ENCODE peak calls at places on chromosomes 16 and 17, in five cellular contexts. F, J, A, R and I are unnamed samples.

GRCh38 chr16:48433849-48434530 is 48.8 kb upstream of the SIAH1 start:
- DNase-seq in R (no peak), F (no peak), J (no peak), A (no peak), I (no peak)

GRCh38 chr16:75591001-75591852 is 25.0 kb downstream of the GABARAPL2 start:
- DNase-seq in A (no peak), F (peak), J (peak), R (peak), I (peak)

GRCh38 chr17:76667786-76668453 is 24.4 kb upstream of the ST6GALNAC1 start:
- DNase-seq in A (no peak), R (no peak), F (no peak), J (peak), I (no peak)

GRCh38 chr17:72699566-72699965 is 392.9 kb downstream of the SLC39A11 start:
- DNase-seq in A (peak), J (no peak), R (no peak), F (no peak), I (no peak)

GRCh38 chr16:48596326-48596725 is 13.7 kb downstream of the N4BP1 start:
- DNase-seq in A (no peak), F (no peak), J (no peak), R (no peak), I (no peak)

GRCh38 chr17:17503566-17504130 is 7.5 kb upstream of the RASD1 start:
- DNase-seq in J (peak), R (no peak), F (no peak), A (no peak), I (no peak)

GRCh38 chr17:49341356-49341755 is 20.7 kb downstream of the ZNF652 start:
- DNase-seq in F (no peak), A (no peak), R (no peak), J (no peak), I (no peak)

GRCh38 chr17:64777413-64778101 is 115.5 kb upstream of the SMURF2 start:
- DNase-seq in R (peak), F (peak), J (peak), A (no peak), I (no peak)

GRCh38 chr16:11405331-11406176 is 60.3 kb downstream of the RMI2 start:
- DNase-seq in A (peak), J (no peak), R (peak), F (no peak), I (peak)

GRCh38 chr17:83203472-83204221 is 124.2 kb downstream of the METRNL start:
- DNase-seq in J (peak), A (no peak), F (peak), R (no peak), I (no peak)

GRCh38 chr17:55005520-55005919 is 37.0 kb downstream of the STXBP4 start:
- DNase-seq in R (peak), F (no peak), J (no peak), A (peak), I (peak)

GRCh38 chr17:50627782-50628601 is 6.7 kb upstream of the ABCC3 start:
- DNase-seq in R (peak), J (no peak), A (peak), F (no peak), I (no peak)

GRCh38 chr17:6455321-6455705 is 11.1 kb downstream of the PIMREG start:
- DNase-seq in A (no peak), J (no peak), R (peak), F (no peak), I (no peak)

GRCh38 chr16:81542609-81543570 is 98.3 kb downstream of the CMIP start:
- DNase-seq in R (no peak), F (no peak), J (no peak), A (no peak), I (no peak)

GRCh38 chr17:73850426-73850825 is 206.2 kb upstream of the SDK2 start:
- DNase-seq in R (no peak), A (no peak), J (no peak), F (no peak), I (no peak)

GRCh38 chr17:18105027-18105426 is 3.5 kb upstream of the MYO15A start:
- DNase-seq in A (no peak), R (no peak), F (no peak), J (no peak), I (no peak)

GRCh38 chr16:1953734-1954133 is 755 bp downstream of the RPL3L start:
- DNase-seq in F (no peak), J (no peak), R (no peak), A (no peak), I (no peak)

GRCh38 chr17:12584727-12585126 is 81.0 kb upstream of the MYOCD start:
- DNase-seq in R (no peak), F (no peak), J (no peak), A (no peak), I (no peak)

GRCh38 chr16:72234372-72234771 is 62.4 kb upstream of the PMFBP1 start:
- DNase-seq in F (no peak), R (no peak), A (no peak), J (no peak), I (no peak)

GRCh38 chr17:8072339-8072726 is 15.2 kb downstream of the ALOX12B start:
- DNase-seq in F (no peak), J (no peak), R (peak), A (no peak), I (no peak)

GRCh38 chr16:9898555-9898954 is 283.7 kb downstream of the GRIN2A start:
- DNase-seq in A (no peak), J (no peak), R (no peak), F (no peak), I (no peak)

GRCh38 chr17:73170324-73170723 is 5.5 kb downstream of the SSTR2 start:
- DNase-seq in F (no peak), A (no peak), R (no peak), J (no peak), I (no peak)

GRCh38 chr16:84484579-84485254 is 19.7 kb downstream of the MEAK7 start:
- DNase-seq in R (peak), J (no peak), A (peak), F (no peak), I (peak)

GRCh38 chr16:77949445-77949844 is 72.9 kb upstream of the CLEC3A start:
- DNase-seq in A (no peak), F (no peak), J (no peak), R (peak), I (no peak)

GRCh38 chr17:54426287-54426886 is 474.3 kb upstream of the TOM1L1 start:
- DNase-seq in R (peak), J (no peak), A (peak), F (no peak), I (no peak)

GRCh38 chr17:69607162-69607834 is 192.8 kb downstream of the MAP2K6 start:
- DNase-seq in R (peak), A (peak), J (peak), F (peak), I (peak)

GRCh38 chr17:67558740-67559380 is 158.9 kb upstream of the NOL11 start:
- DNase-seq in A (no peak), J (peak), F (no peak), R (no peak), I (no peak)

GRCh38 chr17:60390881-60391418 is 983 bp downstream of the USP32 start:
- DNase-seq in F (peak), A (peak), J (no peak), R (no peak), I (peak)

GRCh38 chr16:57938936-57939871 is 31.7 kb downstream of the CNGB1 start:
- DNase-seq in F (peak), R (no peak), A (peak), J (no peak), I (peak)

GRCh38 chr17:73657473-73658116 is 13.3 kb upstream of the SDK2 start:
- DNase-seq in J (no peak), F (no peak), R (peak), A (peak), I (no peak)

GRCh38 chr17:38604479-38605229 is 1.1 kb downstream of the SRCIN1 start:
- DNase-seq in J (no peak), A (no peak), F (no peak), R (peak), I (no peak)

GRCh38 chr17:38605230-38605851 is 411 bp downstream of the SRCIN1 start:
- DNase-seq in R (peak), J (no peak), F (no peak), A (no peak), I (no peak)

GRCh38 chr17:38606646-38607611 is 1.2 kb upstream of the SRCIN1 start:
- DNase-seq in J (peak), F (no peak), R (peak), A (peak), I (no peak)

GRCh38 chr17:38603786-38604478 is 1.8 kb downstream of the SRCIN1 start:
- DNase-seq in A (no peak), J (no peak), R (no peak), F (no peak), I (no peak)

DNA sequence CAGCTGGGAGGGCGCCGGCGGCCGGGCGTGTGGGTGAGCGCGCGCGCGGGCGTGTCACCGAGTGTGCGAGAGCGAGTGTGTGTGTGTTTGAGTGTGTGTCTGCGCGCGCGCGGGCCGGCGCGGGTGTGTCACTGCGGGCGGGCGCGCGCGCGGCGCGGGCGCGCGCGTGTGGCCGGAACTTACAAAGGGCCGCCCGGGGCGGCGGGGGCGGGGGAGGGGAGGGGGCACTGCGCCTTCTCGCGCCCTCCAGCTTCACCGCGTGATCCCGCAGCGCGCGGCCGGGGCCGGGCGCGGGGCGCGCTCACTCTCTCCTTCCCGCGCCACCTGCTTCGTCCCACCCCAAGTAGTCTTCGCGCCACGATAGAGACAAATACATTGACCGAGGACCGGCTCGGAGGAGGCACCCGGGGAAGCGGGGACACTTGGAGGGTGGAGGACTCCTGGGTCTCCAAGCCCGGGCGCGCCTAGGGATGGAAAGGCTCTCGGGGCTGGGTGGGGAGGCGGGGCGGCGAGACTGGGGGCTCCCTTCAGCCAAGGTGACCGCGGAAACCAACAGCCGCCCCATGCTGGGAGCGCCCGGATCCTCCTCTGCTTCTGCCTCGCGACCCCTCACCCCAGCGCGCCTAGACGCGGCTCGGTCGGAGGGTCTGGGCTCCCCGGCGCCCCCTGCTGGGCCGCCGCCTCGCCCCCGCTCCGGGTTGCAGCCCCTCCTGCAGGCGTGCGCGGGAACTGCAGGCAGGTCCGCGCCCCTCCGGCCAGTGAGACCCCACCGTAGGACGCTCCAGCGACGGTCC is at the start of gene SRCIN1:
- DNase-seq in J (peak), R (peak), A (peak), F (peak), I (no peak)
- H3K27ac ChIP-seq in J (no peak), R (peak), A (no peak), F (no peak), I (no peak)

GRCh38 chr17:80960037-80960796 is 31.4 kb upstream of the CHMP6 start:
- DNase-seq in F (no peak), J (no peak), R (no peak), A (no peak), I (no peak)

GRCh38 chr17:80960797-80961452 is 30.7 kb upstream of the CHMP6 start:
- DNase-seq in J (no peak), R (no peak), F (no peak), A (no peak), I (no peak)

GRCh38 chr17:80961931-80962330 is 29.7 kb upstream of the CHMP6 start:
- DNase-seq in R (no peak), A (no peak), J (no peak), F (no peak), I (no peak)

GRCh38 chr17:80962356-80963329 is 29.0 kb upstream of the CHMP6 start:
- DNase-seq in R (no peak), J (no peak), A (no peak), F (no peak), I (no peak)

GRCh38 chr17:80961516-80961915 is 30.1 kb upstream of the CHMP6 start:
- DNase-seq in R (no peak), A (no peak), F (no peak), J (peak), I (no peak)
- TF ChIP-seq CTCF in R (no peak), A (no peak), F (no peak), J (peak), I (peak)

DNA sequence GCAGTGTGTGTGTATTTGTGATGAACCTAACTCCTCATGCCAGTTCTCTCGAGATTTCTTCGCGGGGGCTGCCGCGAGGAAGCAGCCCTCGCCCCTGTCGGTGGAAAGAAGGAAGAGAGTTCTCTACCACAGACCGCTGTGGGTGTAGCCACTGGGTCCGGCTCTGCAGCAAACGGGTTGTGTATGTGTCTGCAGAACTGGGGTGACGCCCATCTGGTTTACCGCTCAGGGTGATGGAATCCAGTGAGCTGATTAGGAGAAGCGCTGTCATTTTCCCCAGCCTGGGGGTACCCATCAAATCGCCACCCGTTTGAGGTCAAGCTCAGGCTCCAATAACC is 7.7 kb downstream of the CORO6 start:
- DNase-seq in R (peak), F (peak), J (no peak), A (no peak), I (no peak)
- H3K27ac ChIP-seq in R (no peak), F (peak), J (peak), A (no peak), I (no peak)

DNA sequence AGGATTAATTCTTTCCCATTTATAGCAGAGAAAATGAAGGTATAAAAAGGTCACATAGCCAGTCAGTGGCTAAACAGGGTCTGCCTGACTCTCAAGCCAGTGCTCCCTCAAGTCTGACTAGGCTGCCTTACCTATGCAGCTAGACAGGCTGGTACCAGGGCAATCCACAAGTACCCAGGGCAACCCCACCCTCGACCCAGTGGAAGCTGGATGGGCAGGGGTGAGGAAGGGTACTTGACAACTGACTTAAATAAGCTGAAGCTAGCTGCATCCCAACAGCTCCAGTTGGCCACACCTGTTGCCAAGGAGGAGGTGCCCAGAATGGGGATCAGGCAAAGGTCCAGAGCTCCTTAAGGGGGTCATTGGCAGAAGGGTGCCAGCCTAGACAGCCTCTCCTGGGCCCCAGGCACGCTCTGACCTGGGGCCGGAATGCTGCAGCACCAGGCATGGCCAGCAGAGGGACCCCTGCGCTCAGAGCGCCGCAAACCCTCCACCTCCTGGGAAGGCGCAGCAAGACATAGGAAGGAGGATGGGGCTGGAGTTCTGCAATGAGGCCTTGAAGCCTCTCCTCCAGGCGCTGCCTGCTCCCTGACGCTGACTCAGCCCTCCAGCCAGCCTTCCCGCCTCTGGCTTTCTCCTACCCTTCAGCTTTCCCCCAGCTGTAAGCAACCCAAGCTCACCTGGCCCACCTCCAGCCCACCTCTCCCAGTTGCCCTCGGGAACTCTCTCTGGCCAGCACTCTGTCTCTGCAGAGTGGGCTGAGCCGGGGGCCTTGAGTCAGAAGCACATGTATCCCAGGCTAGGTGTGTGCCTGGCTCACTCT is 28.9 kb downstream of the MPP2 start:
- DNase-seq in F (peak), J (peak), R (peak), A (peak), I (peak)
- TF ChIP-seq CTCF in F (peak), J (peak), R (peak), A (peak), I (peak)

DNA sequence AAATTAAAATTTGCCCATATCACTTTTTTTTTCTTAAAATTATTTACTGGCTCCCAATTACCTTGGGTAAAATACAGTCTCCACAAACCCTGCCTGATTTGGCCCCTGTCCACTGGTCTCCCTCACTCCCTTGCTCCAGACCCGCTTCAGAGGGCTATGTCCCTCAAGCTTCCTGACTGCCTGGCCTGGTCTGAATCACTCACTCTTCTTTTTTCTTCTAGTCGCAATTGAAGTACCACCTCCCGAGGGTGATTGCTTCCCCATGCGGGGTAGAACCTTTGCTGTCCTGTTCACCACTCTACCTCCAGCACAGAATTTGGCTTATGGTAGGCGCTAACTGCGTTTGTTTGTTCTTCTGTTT is 598 bp upstream of the PGAP3 start:
- DNase-seq in A (no peak), F (no peak), J (no peak), R (no peak), I (no peak)
- H3K27ac ChIP-seq in A (peak), F (peak), J (peak), R (peak), I (peak)